ENCODE peak calls at places on chromosomes 6 and 20, in seven cellular contexts. T, B, I, R, O, J and K are unnamed samples.

GRCh38 chr20:35340436-35340835 is 48.2 kb upstream of the FAM83C start:
- DNase-seq in B (no peak), I (no peak), T (no peak), J (no peak), R (no peak), O (no peak), K (no peak)

GRCh38 chr6:34680802-34681515 is 15.6 kb downstream of the ILRUN start:
- DNase-seq in J (peak), I (no peak), O (no peak), B (no peak), T (no peak), R (no peak), K (no peak)

GRCh38 chr20:23341073-23341472 is 9.5 kb upstream of the NXT1 start:
- DNase-seq in B (no peak), I (no peak), R (no peak), J (no peak), O (no peak), T (no peak), K (no peak)

GRCh38 chr20:5654557-5654956 is 95.6 kb upstream of the SHLD1 start:
- DNase-seq in T (no peak), R (no peak), B (no peak), J (peak), O (no peak), I (no peak), K (no peak)

GRCh38 chr6:130322673-130323268 is 43.0 kb upstream of the TMEM200A start:
- DNase-seq in R (no peak), B (no peak), T (peak), O (peak), I (peak), J (peak), K (peak)

GRCh38 chr6:126268087-126268486 is 71.8 kb upstream of the CENPW start:
- DNase-seq in O (no peak), B (no peak), R (no peak), T (peak), I (no peak), J (no peak), K (peak)

GRCh38 chr6:157181649-157182048 is 141.7 kb downstream of the TMEM242 start:
- DNase-seq in T (no peak), J (no peak), O (no peak), B (no peak), I (no peak), R (no peak), K (no peak)

GRCh38 chr6:122200441-122200840 is 199.0 kb upstream of the HSF2 start:
- DNase-seq in O (no peak), B (no peak), T (no peak), I (no peak), R (no peak), J (peak), K (no peak)

GRCh38 chr6:142300758-142301251 is 1.0 kb upstream of the ADGRG6 start:
- DNase-seq in R (peak), J (no peak), B (peak), O (peak), T (peak), I (no peak), K (peak)

GRCh38 chr20:13220857-13221297 is at the start of gene ISM1:
- DNase-seq in B (peak), I (no peak), O (no peak), J (peak), T (peak), R (no peak), K (peak)

GRCh38 chr6:150996968-150997367 is 131.5 kb downstream of the MTHFD1L start:
- DNase-seq in J (no peak), O (no peak), R (no peak), T (no peak), I (no peak), B (no peak), K (no peak)

GRCh38 chr6:70669133-70669532 is 1.4 kb downstream of the SMAP1 start:
- DNase-seq in R (no peak), I (no peak), B (no peak), O (no peak), J (peak), T (no peak), K (no peak)

GRCh38 chr20:60080401-60080800 is 122.2 kb downstream of the CDH26 start:
- DNase-seq in T (no peak), O (no peak), J (no peak), R (no peak), B (no peak), I (no peak), K (no peak)

GRCh38 chr20:8740265-8740664 is 328.6 kb upstream of the PLCB4 start:
- DNase-seq in J (no peak), T (no peak), O (no peak), I (no peak), R (no peak), B (no peak), K (no peak)

GRCh38 chr6:81938014-81938761 is 185.7 kb upstream of the TENT5A start:
- DNase-seq in J (peak), I (no peak), B (no peak), R (no peak), T (no peak), O (no peak), K (peak)

GRCh38 chr20:1697592-1697991 is 40.0 kb upstream of the SIRPG start:
- DNase-seq in O (no peak), I (no peak), B (no peak), J (no peak), R (no peak), T (no peak), K (no peak)

GRCh38 chr6:63352587-63353281 is 33.0 kb upstream of the LGSN start:
- DNase-seq in R (peak), B (no peak), O (peak), J (peak), T (peak), I (no peak), K (peak)

GRCh38 chr20:34806255-34806654 is 19.2 kb downstream of the NCOA6 start:
- DNase-seq in J (no peak), O (no peak), T (no peak), B (no peak), I (no peak), R (no peak), K (peak)

GRCh38 chr6:28615955-28616747 is 90.5 kb downstream of the GPX5 start:
- DNase-seq in I (no peak), J (no peak), R (no peak), B (no peak), T (no peak), O (no peak), K (no peak)

GRCh38 chr6:7047966-7048365 is 59.8 kb upstream of the RREB1 start:
- DNase-seq in T (no peak), B (no peak), J (peak), O (no peak), I (no peak), R (no peak), K (peak)

GRCh38 chr20:16580127-16580526 is 6.9 kb upstream of the KIF16B start:
- DNase-seq in R (no peak), J (peak), I (no peak), O (no peak), T (no peak), B (no peak), K (no peak)

GRCh38 chr6:169962604-169963469 is 211.4 kb downstream of the ERMARD start:
- DNase-seq in J (no peak), B (no peak), I (no peak), O (peak), T (no peak), R (no peak), K (no peak)

GRCh38 chr6:37897321-37897720 is 77.8 kb downstream of the ZFAND3 start:
- DNase-seq in O (no peak), R (no peak), T (no peak), B (no peak), I (no peak), J (no peak), K (no peak)

GRCh38 chr6:29561091-29561490 is 1.6 kb upstream of the UBD start:
- DNase-seq in J (no peak), T (no peak), R (no peak), I (no peak), B (no peak), O (no peak), K (no peak)

GRCh38 chr6:142700676-142701185 is 244.2 kb downstream of the HIVEP2 start:
- DNase-seq in R (no peak), T (no peak), O (no peak), I (no peak), B (no peak), J (peak), K (no peak)

GRCh38 chr20:15760217-15760567 is 813.1 kb downstream of the KIF16B start:
- DNase-seq in T (peak), J (no peak), I (no peak), R (no peak), B (no peak), O (no peak), K (no peak)

GRCh38 chr20:9966966-9967365 is 67.8 kb upstream of the ANKEF1 start:
- DNase-seq in T (no peak), J (peak), R (no peak), I (no peak), B (no peak), O (no peak), K (peak)

GRCh38 chr20:51624157-51624731 is 81.7 kb upstream of the NFATC2 start:
- DNase-seq in T (peak), I (no peak), O (no peak), R (peak), B (peak), J (peak), K (peak)

GRCh38 chr6:170075659-170076223 is 215.1 kb downstream of the DLL1 start:
- DNase-seq in B (peak), J (no peak), O (peak), I (peak), T (no peak), R (no peak), K (no peak)

GRCh38 chr6:145897552-145897951 is 66.6 kb downstream of the SHPRH start:
- DNase-seq in J (no peak), I (no peak), R (no peak), B (no peak), O (no peak), T (no peak), K (no peak)

GRCh38 chr20:45235995-45236394 is 14.8 kb downstream of the SEMG2 start:
- DNase-seq in T (no peak), O (peak), I (no peak), R (no peak), J (no peak), B (peak), K (no peak)

GRCh38 chr20:44388466-44389023 is 33.0 kb downstream of the HNF4A start:
- DNase-seq in R (peak), B (peak), J (peak), O (peak), T (peak), I (peak), K (peak)

GRCh38 chr20:37042986-37043972 is 52.5 kb downstream of the RBL1 start:
- DNase-seq in I (no peak), T (no peak), B (no peak), O (peak), R (no peak), J (no peak), K (no peak)

GRCh38 chr6:139588076-139588639 is 213.7 kb upstream of the CITED2 start:
- DNase-seq in J (peak), T (peak), O (peak), R (no peak), I (no peak), B (no peak), K (peak)

GRCh38 chr20:58702859-58703648 is 10.5 kb downstream of the NPEPL1 start:
- DNase-seq in R (no peak), O (peak), J (no peak), T (no peak), B (no peak), I (peak), K (no peak)

GRCh38 chr6:75377386-75377785 is 92.8 kb upstream of the TMEM30A start:
- DNase-seq in R (no peak), I (no peak), O (no peak), B (no peak), T (no peak), J (no peak), K (no peak)

GRCh38 chr6:126661646-126662045 is 321.7 kb downstream of the CENPW start:
- DNase-seq in O (no peak), B (no peak), J (peak), R (no peak), T (no peak), I (no peak), K (no peak)

GRCh38 chr6:64520050-64520449 is 884.4 kb downstream of the PHF3 start:
- DNase-seq in I (no peak), R (no peak), T (no peak), O (no peak), B (no peak), J (peak), K (peak)

GRCh38 chr6:162123797-162124196 is 603.8 kb downstream of the PRKN start:
- DNase-seq in I (no peak), J (no peak), B (no peak), R (no peak), O (no peak), T (peak), K (peak)

GRCh38 chr20:43963872-43964791 is 49.5 kb downstream of the TOX2 start:
- DNase-seq in I (no peak), O (peak), J (no peak), B (no peak), T (no peak), R (peak), K (peak)

GRCh38 chr6:134316733-134317431 is 1.0 kb downstream of the SGK1 start:
- DNase-seq in I (peak), J (no peak), O (no peak), B (no peak), T (no peak), R (no peak), K (no peak)
- H3K4me3 ChIP-seq in I (peak), J (peak), O (peak), B (peak), T (peak), R (no peak), K (peak)

DNA sequence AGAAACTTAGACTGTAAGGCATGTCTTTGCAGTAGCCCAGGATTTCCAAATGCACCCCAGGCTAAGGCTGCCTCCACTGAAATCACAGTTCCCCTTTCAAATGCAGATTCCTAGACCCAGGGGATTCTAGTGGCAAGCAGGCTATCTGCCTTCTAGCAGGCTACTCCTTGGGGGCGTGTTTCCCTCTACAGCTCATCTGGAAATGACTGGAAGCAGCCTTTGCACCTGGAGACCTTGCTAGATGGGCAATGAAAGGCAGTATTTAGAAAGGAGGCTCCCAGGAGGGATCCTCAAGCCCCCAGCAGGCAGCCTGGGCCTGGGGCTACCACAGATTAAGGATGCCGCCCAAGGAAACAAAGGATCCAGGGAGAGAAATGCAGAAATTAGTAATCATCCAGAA is 26.0 kb upstream of the SYNDIG1 start:
- DNase-seq in R (no peak), B (no peak), O (no peak), J (no peak), T (no peak), I (no peak), K (no peak)
- H3K4me3 ChIP-seq in R (no peak), B (no peak), O (no peak), J (no peak), T (no peak), I (no peak), K (no peak)

DNA sequence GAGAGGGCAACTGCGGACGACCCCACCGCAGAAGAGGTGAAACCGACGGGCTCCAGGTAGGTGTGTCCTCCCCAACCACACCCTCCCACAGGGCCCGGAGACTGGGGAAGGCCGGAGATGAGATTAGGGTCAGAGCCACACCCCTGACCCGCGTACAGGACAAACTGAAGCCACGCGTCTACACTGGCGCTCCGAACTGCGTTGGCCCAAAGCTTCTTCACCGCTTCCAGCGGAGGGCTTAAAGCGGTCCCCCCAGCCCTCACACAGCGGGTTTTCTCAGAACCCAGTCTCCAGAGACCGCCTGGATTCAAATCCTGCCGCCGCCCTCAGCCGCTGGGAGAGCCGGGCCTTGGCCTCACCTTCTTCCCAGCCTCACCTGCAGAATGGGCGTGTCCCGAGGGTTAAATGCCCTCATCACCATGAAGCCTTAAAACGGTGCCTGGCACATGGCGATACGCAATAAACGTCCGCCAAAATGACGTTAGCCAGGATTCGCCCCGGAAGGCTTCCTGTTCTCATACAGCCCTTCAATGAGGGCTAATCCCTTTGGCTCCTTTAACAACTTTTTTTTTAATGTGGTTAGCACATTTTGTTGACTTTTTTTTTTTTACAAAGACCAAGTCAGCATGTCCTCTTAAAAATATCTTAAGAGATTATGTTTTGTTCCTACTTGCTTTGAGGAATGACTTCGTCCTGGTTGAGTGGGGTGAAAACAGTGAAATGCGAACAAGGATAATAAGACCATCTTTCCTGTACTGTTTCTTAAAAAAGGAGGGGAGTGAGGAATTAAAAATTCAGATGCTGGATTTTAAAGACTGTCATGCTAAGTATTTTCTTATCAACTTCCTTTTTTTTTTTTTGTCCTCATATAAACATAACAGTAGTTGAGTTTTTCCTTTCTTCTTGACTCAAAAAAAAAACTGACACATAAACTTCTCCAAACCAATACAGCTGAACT is 15.1 kb upstream of the ZNF217 start:
- DNase-seq in I (peak), R (no peak), J (no peak), T (no peak), O (peak), B (no peak), K (peak)
- H3K4me3 ChIP-seq in I (no peak), R (no peak), J (peak), T (no peak), O (no peak), B (peak), K (no peak)

GRCh38 chr20:19876828-19877227 is 118.8 kb downstream of the RIN2 start:
- DNase-seq in J (peak), R (no peak), T (peak), I (no peak), B (no peak), O (no peak), K (no peak)

GRCh38 chr20:19881080-19881840 is 123.2 kb downstream of the RIN2 start:
- DNase-seq in B (no peak), O (no peak), J (no peak), R (no peak), T (no peak), I (no peak), K (no peak)

GRCh38 chr20:19874328-19874727 is 116.3 kb downstream of the RIN2 start:
- DNase-seq in O (no peak), J (no peak), B (no peak), T (no peak), R (no peak), I (no peak), K (no peak)

GRCh38 chr20:19880256-19881079 is 122.4 kb downstream of the RIN2 start:
- DNase-seq in B (no peak), O (no peak), T (no peak), I (no peak), J (peak), R (no peak), K (no peak)

GRCh38 chr20:19875746-19876145 is 117.7 kb downstream of the RIN2 start:
- DNase-seq in I (no peak), R (no peak), O (no peak), B (no peak), J (peak), T (peak), K (no peak)
- H3K4me3 ChIP-seq in I (no peak), R (no peak), O (no peak), B (no peak), J (peak), T (no peak), K (no peak)

DNA sequence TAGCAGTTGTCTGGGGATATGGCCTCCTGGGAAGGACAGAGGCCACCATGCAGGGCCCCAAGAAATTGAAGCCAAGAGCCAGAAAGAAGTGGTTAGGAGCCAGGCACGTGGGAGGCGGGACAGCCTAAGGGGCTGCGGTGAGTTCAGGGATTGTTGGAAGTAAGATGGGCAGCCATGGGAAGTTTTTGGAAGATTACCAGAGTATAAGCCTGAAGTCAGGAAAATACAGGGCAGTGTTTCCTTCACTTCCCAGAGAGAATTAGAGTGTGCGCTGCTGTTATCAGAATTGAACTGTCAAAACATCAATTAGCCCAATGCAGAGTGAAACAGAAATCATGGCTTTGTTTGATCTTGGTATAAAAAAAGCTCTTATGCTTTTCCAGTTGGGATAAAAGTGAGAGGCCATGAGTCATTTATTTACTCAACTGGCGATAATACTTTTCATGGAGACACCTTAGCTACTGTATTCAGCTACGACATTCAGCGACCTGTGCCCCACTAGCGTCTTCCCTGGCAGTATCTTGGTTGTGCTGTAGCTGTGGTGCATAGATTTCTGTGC is 66.9 kb downstream of the PHACTR2 start:
- DNase-seq in T (no peak), R (no peak), B (no peak), O (no peak), J (no peak), I (no peak), K (no peak)
- H3K4me3 ChIP-seq in T (no peak), R (no peak), B (peak), O (no peak), J (no peak), I (peak), K (no peak)

GRCh38 chr20:2872304-2873009 is 824 bp upstream of the PTPRA start:
- DNase-seq in T (peak), I (peak), B (peak), J (peak), O (peak), R (peak), K (peak)

GRCh38 chr20:2871555-2872303 is 1.6 kb upstream of the PTPRA start:
- DNase-seq in T (no peak), O (no peak), J (no peak), R (no peak), B (no peak), I (no peak), K (no peak)

GRCh38 chr20:2869381-2869780 is 3.9 kb upstream of the PTPRA start:
- DNase-seq in J (no peak), T (no peak), R (no peak), B (no peak), O (no peak), I (no peak), K (no peak)

GRCh38 chr20:2873010-2873746 is at the start of gene PTPRA:
- DNase-seq in B (peak), R (peak), I (peak), J (peak), O (peak), T (peak), K (peak)

GRCh38 chr20:2871111-2871465 is 2.2 kb upstream of the PTPRA start:
- DNase-seq in O (no peak), J (peak), T (no peak), R (no peak), I (no peak), B (no peak), K (no peak)
- H3K4me3 ChIP-seq in O (no peak), J (peak), T (no peak), R (no peak), I (no peak), B (no peak), K (no peak)

GRCh38 chr6:91669904-91670295 is 1083.0 kb upstream of the MAP3K7 start:
- DNase-seq in R (no peak), B (no peak), T (no peak), O (no peak), J (no peak), I (no peak), K (no peak)
- H3K4me3 ChIP-seq in R (no peak), B (no peak), T (no peak), O (no peak), J (no peak), I (no peak), K (no peak)

GRCh38 chr6:160801418-160801817 is 99.4 kb downstream of the PLG start:
- DNase-seq in J (no peak), B (no peak), O (no peak), R (no peak), T (no peak), I (no peak), K (no peak)
- H3K4me3 ChIP-seq in J (no peak), B (no peak), O (no peak), R (no peak), T (no peak), I (no peak), K (no peak)